ENCODE peak calls at places on chromosomes 4 and X, in five cellular contexts. One of them, this sample, is unnamed.

GRCh38 chr4:22668301-22668700 is 24.4 kb upstream of the GBA3 start:
- DNase-seq in H9: no peak
- DNase-seq in H1: no peak
- DNase-seq in neuronal stem cell: no peak
- DNase-seq in mesenchymal stem cell: peak; percentile 16
- DNase-seq in this sample: no peak

GRCh38 chrX:108699368-108699767 is 37.0 kb downstream of the IRS4 start:
- DNase-seq in H9: no peak
- DNase-seq in H1: no peak
- DNase-seq in neuronal stem cell: peak; percentile 0
- DNase-seq in mesenchymal stem cell: peak; percentile 30
- DNase-seq in this sample: no peak

GRCh38 chr4:188400456-188400855 is 261.2 kb downstream of the TRIML1 start:
- DNase-seq in H9: no peak
- DNase-seq in H1: no peak
- DNase-seq in neuronal stem cell: no peak
- DNase-seq in mesenchymal stem cell: no peak
- DNase-seq in this sample: no peak

GRCh38 chr4:73585345-73585744 is 34.9 kb downstream of the RASSF6 start:
- DNase-seq in H9: no peak
- DNase-seq in H1: no peak
- DNase-seq in neuronal stem cell: no peak
- DNase-seq in mesenchymal stem cell: no peak
- DNase-seq in this sample: no peak

GRCh38 chr4:2366252-2367192 is 51.9 kb downstream of the ZFYVE28 start:
- DNase-seq in H9: no peak
- DNase-seq in H1: no peak
- DNase-seq in neuronal stem cell: no peak
- DNase-seq in mesenchymal stem cell: no peak
- DNase-seq in this sample: no peak

GRCh38 chrX:44344687-44345086 is 1.2 kb upstream of the EFHC2 start:
- DNase-seq in H9: no peak
- DNase-seq in H1: no peak
- DNase-seq in neuronal stem cell: no peak
- DNase-seq in mesenchymal stem cell: no peak
- DNase-seq in this sample: no peak

GRCh38 chr4:109075617-109076016 is 226.8 kb downstream of the COL25A1 start:
- DNase-seq in H9: no peak
- DNase-seq in H1: no peak
- DNase-seq in neuronal stem cell: no peak
- DNase-seq in mesenchymal stem cell: no peak
- DNase-seq in this sample: no peak

GRCh38 chr4:112189754-112190153 is 41.8 kb upstream of the AP1AR start:
- DNase-seq in H9: no peak
- DNase-seq in H1: no peak
- DNase-seq in neuronal stem cell: no peak
- DNase-seq in mesenchymal stem cell: peak; percentile 34
- DNase-seq in this sample: no peak

GRCh38 chr4:24551492-24552330 is 32.6 kb downstream of the DHX15 start:
- DNase-seq in H9: no peak
- DNase-seq in H1: no peak
- DNase-seq in neuronal stem cell: no peak
- DNase-seq in mesenchymal stem cell: peak; percentile 64
- DNase-seq in this sample: peak; percentile 94

GRCh38 chrX:133586443-133586842 is 171.2 kb upstream of the GPC4 start:
- DNase-seq in H9: no peak
- DNase-seq in H1: no peak
- DNase-seq in neuronal stem cell: no peak
- DNase-seq in mesenchymal stem cell: no peak
- DNase-seq in this sample: no peak

GRCh38 chr4:18536420-18536819 is 514.9 kb upstream of the LCORL start:
- DNase-seq in H9: peak; percentile 53
- DNase-seq in H1: no peak
- DNase-seq in neuronal stem cell: no peak
- DNase-seq in mesenchymal stem cell: no peak
- DNase-seq in this sample: no peak

GRCh38 chr4:59553063-59553738 is 1646.9 kb upstream of the ADGRL3 start:
- DNase-seq in H9: no peak
- DNase-seq in H1: no peak
- DNase-seq in neuronal stem cell: no peak
- DNase-seq in mesenchymal stem cell: peak; percentile 48
- DNase-seq in this sample: peak; percentile 53

GRCh38 chrX:150202641-150203248 is 160.4 kb upstream of the MAMLD1 start:
- DNase-seq in H9: no peak
- DNase-seq in H1: no peak
- DNase-seq in neuronal stem cell: no peak
- DNase-seq in mesenchymal stem cell: peak; percentile 91
- DNase-seq in this sample: peak; percentile 61

GRCh38 chr4:101367201-101367600 is 19.9 kb upstream of the PPP3CA start:
- DNase-seq in H9: no peak
- DNase-seq in H1: no peak
- DNase-seq in neuronal stem cell: no peak
- DNase-seq in mesenchymal stem cell: peak; percentile 80
- DNase-seq in this sample: peak; percentile 97

GRCh38 chr4:159141193-159141592 is 38.3 kb downstream of the RAPGEF2 start:
- DNase-seq in H9: no peak
- DNase-seq in H1: no peak
- DNase-seq in neuronal stem cell: no peak
- DNase-seq in mesenchymal stem cell: peak; percentile 60
- DNase-seq in this sample: no peak

GRCh38 chr4:138053601-138054322 is 188.4 kb downstream of the SLC7A11 start:
- DNase-seq in H9: no peak
- DNase-seq in H1: no peak
- DNase-seq in neuronal stem cell: no peak
- DNase-seq in mesenchymal stem cell: peak; percentile 95
- DNase-seq in this sample: peak; percentile 88

GRCh38 chr4:144906181-144906895 is 191.7 kb downstream of the ANAPC10 start:
- DNase-seq in H9: no peak
- DNase-seq in H1: no peak
- DNase-seq in neuronal stem cell: no peak
- DNase-seq in mesenchymal stem cell: peak; percentile 70
- DNase-seq in this sample: peak; percentile 5

GRCh38 chrX:20263474-20263873 is 3.2 kb downstream of the RPS6KA3 start:
- DNase-seq in H9: no peak
- DNase-seq in H1: no peak
- DNase-seq in neuronal stem cell: no peak
- DNase-seq in mesenchymal stem cell: peak; percentile 39
- DNase-seq in this sample: no peak

GRCh38 chrX:152813211-152813610 is 17.3 kb downstream of the CETN2 start:
- DNase-seq in H9: no peak
- DNase-seq in H1: no peak
- DNase-seq in neuronal stem cell: no peak
- DNase-seq in mesenchymal stem cell: no peak
- DNase-seq in this sample: no peak

GRCh38 chrX:79259073-79259689 is 108.0 kb downstream of the ITM2A start:
- DNase-seq in H9: no peak
- DNase-seq in H1: no peak
- DNase-seq in neuronal stem cell: no peak
- DNase-seq in mesenchymal stem cell: no peak
- DNase-seq in this sample: no peak

GRCh38 chr4:100938698-100939097 is 408.6 kb downstream of the PPP3CA start:
- DNase-seq in H9: no peak
- DNase-seq in H1: no peak
- DNase-seq in neuronal stem cell: no peak
- DNase-seq in mesenchymal stem cell: no peak
- DNase-seq in this sample: no peak

GRCh38 chr4:48403358-48403757 is 62.0 kb downstream of the SLAIN2 start:
- DNase-seq in H9: no peak
- DNase-seq in H1: no peak
- DNase-seq in neuronal stem cell: no peak
- DNase-seq in mesenchymal stem cell: no peak
- DNase-seq in this sample: no peak

GRCh38 chrX:1422135-1422465 is 30.2 kb upstream of the SLC25A6 start:
- DNase-seq in H9: no peak
- DNase-seq in H1: no peak
- DNase-seq in neuronal stem cell: no peak
- DNase-seq in mesenchymal stem cell: no peak
- DNase-seq in this sample: no peak

GRCh38 chr4:8080754-8081065 is 77.9 kb downstream of the ABLIM2 start:
- DNase-seq in H9: no peak
- DNase-seq in H1: no peak
- DNase-seq in neuronal stem cell: no peak
- DNase-seq in mesenchymal stem cell: no peak
- DNase-seq in this sample: no peak

GRCh38 chrX:105495376-105495775 is 274.9 kb upstream of the TEX13A start:
- DNase-seq in H9: no peak
- DNase-seq in H1: no peak
- DNase-seq in neuronal stem cell: no peak
- DNase-seq in mesenchymal stem cell: no peak
- DNase-seq in this sample: no peak

GRCh38 chrX:55127692-55128091 is 38.9 kb downstream of the PAGE2 start:
- DNase-seq in H9: no peak
- DNase-seq in H1: no peak
- DNase-seq in neuronal stem cell: no peak
- DNase-seq in mesenchymal stem cell: peak; percentile 19
- DNase-seq in this sample: peak; percentile 16

GRCh38 chrX:55135171-55135570 is 46.4 kb downstream of the PAGE2 start:
- DNase-seq in H9: no peak
- DNase-seq in H1: peak; percentile 39
- DNase-seq in neuronal stem cell: peak; percentile 1
- DNase-seq in mesenchymal stem cell: peak; percentile 40
- DNase-seq in this sample: no peak

DNA sequence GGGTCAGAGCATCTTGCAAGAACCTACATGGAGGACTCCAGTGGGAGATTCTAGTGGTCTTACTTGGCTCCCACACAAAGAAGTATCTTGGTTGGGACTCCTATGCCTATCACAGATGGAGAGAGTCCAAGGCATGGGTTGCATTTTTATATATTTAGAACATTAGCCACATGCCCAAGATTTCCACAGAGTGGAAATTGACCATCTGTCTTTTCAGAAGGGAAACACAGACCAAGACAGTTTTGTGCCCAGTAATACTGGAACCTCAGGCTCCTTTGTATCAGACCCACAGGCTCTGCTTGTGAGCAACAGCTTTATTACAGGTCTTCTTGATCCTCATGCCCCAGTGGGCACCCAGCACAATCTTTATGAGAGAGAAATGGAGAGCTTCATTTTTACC is 43.6 kb downstream of the PAGE2 start:
- DNase-seq in H9: no peak
- DNase-seq in H1: no peak
- DNase-seq in neuronal stem cell: no peak
- DNase-seq in mesenchymal stem cell: no peak
- DNase-seq in this sample: no peak
- H3K9ac ChIP-seq in H9: no peak overlapping the region
- H3K9ac ChIP-seq in H1: no peak overlapping the region
- H3K9ac ChIP-seq in neuronal stem cell: no peak overlapping the region
- H3K9ac ChIP-seq in mesenchymal stem cell: no peak overlapping the region
- H3K9ac ChIP-seq in this sample: no peak overlapping the region

DNA sequence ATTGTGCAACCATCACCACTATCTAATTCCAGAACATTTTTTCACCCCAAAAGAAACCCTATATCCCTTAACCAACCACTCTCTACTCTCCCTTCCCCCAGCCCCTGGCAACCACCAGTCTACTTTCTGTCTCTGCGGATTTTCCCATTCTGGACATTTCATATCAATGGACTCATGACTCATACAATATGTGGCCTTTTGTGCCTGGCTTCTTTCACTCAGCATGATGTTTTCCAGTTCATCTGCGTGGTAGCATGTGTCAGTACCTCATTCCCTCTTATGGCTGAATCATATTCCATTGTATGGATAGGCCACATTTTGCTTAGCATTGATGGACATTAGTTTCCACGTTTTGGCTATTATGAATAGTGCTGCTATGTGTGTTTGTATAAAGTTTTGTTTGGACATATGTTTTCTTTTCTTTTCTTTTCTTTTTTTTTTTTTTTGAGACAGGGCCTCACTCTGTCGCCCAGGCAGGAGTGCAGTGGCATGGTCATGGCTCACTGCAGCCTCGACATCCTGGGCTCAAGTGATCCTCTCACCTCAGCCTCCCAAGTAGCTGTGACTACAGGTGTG is 335.4 kb downstream of the BCOR start:
- DNase-seq in H9: no peak
- DNase-seq in H1: no peak
- DNase-seq in neuronal stem cell: no peak
- DNase-seq in mesenchymal stem cell: peak; percentile 92
- DNase-seq in this sample: peak; percentile 13
- H2BK12ac ChIP-seq in H9: no peak overlapping the region
- H2BK12ac ChIP-seq in H1: no peak overlapping the region
- H2BK12ac ChIP-seq in neuronal stem cell: no peak overlapping the region
- H2BK12ac ChIP-seq in mesenchymal stem cell: no peak overlapping the region
- H2BK12ac ChIP-seq in this sample: no peak overlapping the region

GRCh38 chr4:185836268-185837084 is 24.5 kb upstream of the SORBS2 start:
- DNase-seq in H9: no peak
- DNase-seq in H1: no peak
- DNase-seq in neuronal stem cell: no peak
- DNase-seq in mesenchymal stem cell: no peak
- DNase-seq in this sample: no peak

GRCh38 chr4:185837415-185838103 is 25.6 kb upstream of the SORBS2 start:
- DNase-seq in H9: no peak
- DNase-seq in H1: no peak
- DNase-seq in neuronal stem cell: no peak
- DNase-seq in mesenchymal stem cell: no peak
- DNase-seq in this sample: no peak

GRCh38 chr4:185838514-185839203 is 26.7 kb upstream of the SORBS2 start:
- DNase-seq in H9: no peak
- DNase-seq in H1: no peak
- DNase-seq in neuronal stem cell: no peak
- DNase-seq in mesenchymal stem cell: no peak
- DNase-seq in this sample: peak; percentile 92

GRCh38 chr4:185839204-185839712 is 27.3 kb upstream of the SORBS2 start:
- DNase-seq in H9: peak; percentile 90
- DNase-seq in H1: peak; percentile 70
- DNase-seq in neuronal stem cell: peak; percentile 71
- DNase-seq in mesenchymal stem cell: peak; percentile 98
- DNase-seq in this sample: peak; percentile 73

DNA sequence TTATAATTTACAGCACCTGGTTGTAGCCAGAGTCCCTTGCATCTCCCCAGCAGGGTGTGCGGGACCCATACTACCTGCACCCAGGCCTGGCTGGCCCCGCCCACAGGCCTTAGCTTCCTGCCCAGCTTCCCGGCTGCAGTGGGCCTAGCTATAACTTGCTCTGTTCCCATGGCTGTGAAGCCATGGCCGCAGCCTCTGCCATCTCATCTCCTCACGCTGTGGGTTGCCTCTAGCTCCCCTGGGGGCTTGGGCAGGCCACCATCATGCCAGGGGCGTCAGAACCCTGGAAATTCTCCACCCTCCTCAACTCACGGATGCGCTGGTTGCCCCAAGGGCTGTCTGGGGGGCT is 26.1 kb upstream of the SORBS2 start:
- DNase-seq in H9: peak; percentile 76
- DNase-seq in H1: peak; percentile 72
- DNase-seq in neuronal stem cell: no peak
- DNase-seq in mesenchymal stem cell: no peak
- DNase-seq in this sample: no peak
- H3K9ac ChIP-seq in H9: peak overlapping the region; percentile 64
- H3K9ac ChIP-seq in H1: no peak overlapping the region
- H3K9ac ChIP-seq in neuronal stem cell: no peak overlapping the region
- H3K9ac ChIP-seq in mesenchymal stem cell: no peak overlapping the region
- H3K9ac ChIP-seq in this sample: no peak overlapping the region

DNA sequence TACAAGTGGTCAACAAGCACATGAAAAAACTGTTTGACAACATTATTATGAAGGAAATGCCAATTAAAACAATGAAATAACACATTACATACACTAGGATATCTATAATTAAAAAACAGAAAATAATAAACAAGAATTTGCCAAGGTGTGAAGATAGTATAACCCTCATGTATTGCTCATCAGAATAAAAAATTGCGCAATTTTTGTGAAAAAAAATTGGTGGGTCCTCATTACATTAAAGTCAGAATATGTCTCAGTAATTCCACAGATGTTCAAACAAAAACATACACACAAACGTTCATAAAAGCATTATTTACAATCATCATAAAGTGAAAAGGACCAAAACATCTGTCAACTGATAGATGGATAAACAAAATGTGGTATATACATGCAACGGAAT is 63.0 kb upstream of the AR start:
- DNase-seq in H9: no peak
- DNase-seq in H1: no peak
- DNase-seq in neuronal stem cell: no peak
- DNase-seq in mesenchymal stem cell: no peak
- DNase-seq in this sample: no peak
- H2BK12ac ChIP-seq in H9: no peak overlapping the region
- H2BK12ac ChIP-seq in H1: no peak overlapping the region
- H2BK12ac ChIP-seq in neuronal stem cell: no peak overlapping the region
- H2BK12ac ChIP-seq in mesenchymal stem cell: no peak overlapping the region
- H2BK12ac ChIP-seq in this sample: no peak overlapping the region

This sample was measured in trophoblast cell.